ENCODE peak calls at places on chromosomes 2 and 18, in eight cellular contexts. Y is stromal cell of bone marrow, P is NCI-H226, H is fibroblast of mammary gland, N is non-pigmented ciliary epithelial cell, T is HCEC 1CT, L is HepG2, R is NCI-H774. O is an unnamed sample.

GRCh38 chr2:10000541-10000940 is 42.8 kb upstream of the KLF11 start:
- DNase-seq in Y (no peak), P (no peak), T (no peak), R (no peak), L (no peak), N (no peak), H (no peak), O (no peak)

GRCh38 chr2:106269591-106270291 is 75.6 kb upstream of the UXS1 start:
- DNase-seq in P (no peak), N (no peak), H (no peak), R (peak), T (no peak), L (no peak), Y (no peak), O (no peak)

GRCh38 chr2:80126596-80127189 is 177.9 kb downstream of the LRRTM1 start:
- DNase-seq in T (no peak), H (peak), L (no peak), R (no peak), N (no peak), Y (peak), P (no peak), O (no peak)

GRCh38 chr2:201900362-201900761 is 94.0 kb downstream of the CDK15 start:
- DNase-seq in Y (no peak), R (peak), N (no peak), P (no peak), T (no peak), H (no peak), L (no peak), O (no peak)

GRCh38 chr2:32832821-32833220 is 113.9 kb upstream of the LTBP1 start:
- DNase-seq in T (no peak), H (peak), P (peak), N (peak), Y (no peak), L (no peak), R (no peak), O (no peak)

GRCh38 chr2:72115361-72116080 is 32.1 kb downstream of the CYP26B1 start:
- DNase-seq in R (no peak), H (peak), L (no peak), Y (peak), T (no peak), N (peak), P (peak), O (no peak)

GRCh38 chr2:10254373-10255188 is 48.1 kb upstream of the HPCAL1 start:
- DNase-seq in P (peak), R (no peak), Y (no peak), N (no peak), H (peak), T (no peak), L (no peak), O (no peak)

GRCh38 chr2:83081835-83082522 is 1377.1 kb downstream of the SUCLG1 start:
- DNase-seq in N (no peak), R (peak), T (peak), L (peak), H (peak), P (no peak), Y (peak), O (no peak)

GRCh38 chr2:223488814-223489213 is 113.3 kb downstream of the SCG2 start:
- DNase-seq in N (no peak), H (peak), T (peak), P (peak), L (no peak), R (no peak), Y (no peak), O (no peak)

GRCh38 chr2:174589334-174589733 is 8.3 kb downstream of the WIPF1 start:
- DNase-seq in L (no peak), P (no peak), N (no peak), H (no peak), T (no peak), R (no peak), Y (no peak), O (no peak)

GRCh38 chr2:127080226-127080940 is 26.6 kb downstream of the BIN1 start:
- DNase-seq in L (peak), Y (no peak), N (no peak), T (no peak), R (no peak), P (no peak), H (no peak), O (no peak)

GRCh38 chr2:68974946-68975665 is 670 bp downstream of the GKN1 start:
- DNase-seq in R (no peak), P (no peak), H (peak), N (no peak), Y (peak), T (no peak), L (no peak), O (no peak)

GRCh38 chr18:63363951-63364350 is 3.1 kb downstream of the KDSR start:
- DNase-seq in N (no peak), Y (no peak), L (no peak), P (no peak), R (no peak), T (no peak), H (no peak), O (no peak)

GRCh38 chr18:14942275-14942674 is 194.3 kb downstream of the ANKRD30B start:
- DNase-seq in L (no peak), N (no peak), R (no peak), Y (no peak), P (no peak), H (no peak), T (no peak), O (no peak)

GRCh38 chr2:219230201-219230540 is 565 bp downstream of the ANKZF1 start:
- DNase-seq in R (no peak), T (peak), N (no peak), H (peak), P (peak), Y (no peak), L (peak), O (peak)

GRCh38 chr2:189824694-189825396 is 40.6 kb downstream of the PMS1 start:
- DNase-seq in R (no peak), H (no peak), L (no peak), T (no peak), Y (no peak), N (no peak), P (peak), O (no peak)

GRCh38 chr18:42028232-42028832 is 73.3 kb downstream of the PIK3C3 start:
- DNase-seq in P (peak), R (no peak), L (peak), Y (peak), N (peak), T (peak), H (peak), O (peak)

GRCh38 chr2:98794214-98794810 is 63.4 kb upstream of the MGAT4A start:
- DNase-seq in R (no peak), T (no peak), Y (peak), P (no peak), L (no peak), N (no peak), H (no peak), O (no peak)

GRCh38 chr2:42072349-42073118 is 24.7 kb downstream of the PKDCC start:
- DNase-seq in L (peak), R (peak), Y (no peak), H (no peak), T (peak), P (no peak), N (no peak), O (no peak)

GRCh38 chr2:177393381-177393780 is 808 bp downstream of the AGPS start:
- DNase-seq in L (no peak), T (no peak), P (no peak), Y (no peak), N (no peak), H (no peak), R (no peak), O (peak)

GRCh38 chr18:79988079-79988924 is at the start of gene TXNL4A:
- DNase-seq in H (peak), L (peak), Y (peak), P (peak), R (peak), N (no peak), T (peak), O (peak)

O was measured in GM20000.